ENCODE peak calls at places on chromosomes 7 and 10, in eight cellular contexts. One of them, this sample, is unnamed.

GRCh38 chr7:157291404-157292080 is 45.3 kb upstream of the DNAJB6 start:
- DNase-seq in A172: no peak
- DNase-seq in NCI-H1105 treated with DMSO at 0.1 percent for 48 hours: no peak
- DNase-seq in islet precursor cell: no peak
- DNase-seq in WTC11: no peak
- DNase-seq in cerebellar cortex: no peak
- DNase-seq in brain microvascular endothelial cell: no peak
- DNase-seq in posterior cingulate gyrus: no peak
- DNase-seq in this sample: no peak

GRCh38 chr7:137840183-137840779 is 6.5 kb downstream of the DGKI start:
- DNase-seq in A172: no peak
- DNase-seq in NCI-H1105 treated with DMSO at 0.1 percent for 48 hours: peak
- DNase-seq in islet precursor cell: no peak
- DNase-seq in WTC11: no peak
- DNase-seq in cerebellar cortex: no peak
- DNase-seq in brain microvascular endothelial cell: no peak
- DNase-seq in posterior cingulate gyrus: no peak
- DNase-seq in this sample: no peak

GRCh38 chr7:3092468-3092867 is 48.8 kb upstream of the CARD11 start:
- DNase-seq in A172: no peak
- DNase-seq in NCI-H1105 treated with DMSO at 0.1 percent for 48 hours: no peak
- DNase-seq in islet precursor cell: no peak
- DNase-seq in WTC11: no peak
- DNase-seq in cerebellar cortex: no peak
- DNase-seq in brain microvascular endothelial cell: peak
- DNase-seq in posterior cingulate gyrus: peak
- DNase-seq in this sample: no peak

GRCh38 chr10:58621379-58622077 is 108.9 kb downstream of the BICC1 start:
- DNase-seq in A172: no peak
- DNase-seq in NCI-H1105 treated with DMSO at 0.1 percent for 48 hours: no peak
- DNase-seq in islet precursor cell: no peak
- DNase-seq in WTC11: no peak
- DNase-seq in cerebellar cortex: no peak
- DNase-seq in brain microvascular endothelial cell: no peak
- DNase-seq in posterior cingulate gyrus: no peak
- DNase-seq in this sample: no peak

GRCh38 chr7:3821473-3821872 is 520.4 kb downstream of the SDK1 start:
- DNase-seq in A172: no peak
- DNase-seq in NCI-H1105 treated with DMSO at 0.1 percent for 48 hours: no peak
- DNase-seq in islet precursor cell: no peak
- DNase-seq in WTC11: no peak
- DNase-seq in cerebellar cortex: no peak
- DNase-seq in brain microvascular endothelial cell: no peak
- DNase-seq in posterior cingulate gyrus: no peak
- DNase-seq in this sample: no peak

GRCh38 chr7:158375034-158375433 is 212.6 kb downstream of the PTPRN2 start:
- DNase-seq in A172: no peak
- DNase-seq in NCI-H1105 treated with DMSO at 0.1 percent for 48 hours: no peak
- DNase-seq in islet precursor cell: no peak
- DNase-seq in WTC11: no peak
- DNase-seq in cerebellar cortex: no peak
- DNase-seq in brain microvascular endothelial cell: no peak
- DNase-seq in posterior cingulate gyrus: no peak
- DNase-seq in this sample: no peak

GRCh38 chr7:1510780-1511154 is 6.6 kb upstream of the INTS1 start:
- DNase-seq in A172: no peak
- DNase-seq in NCI-H1105 treated with DMSO at 0.1 percent for 48 hours: no peak
- DNase-seq in islet precursor cell: no peak
- DNase-seq in WTC11: no peak
- DNase-seq in cerebellar cortex: no peak
- DNase-seq in brain microvascular endothelial cell: no peak
- DNase-seq in posterior cingulate gyrus: no peak
- DNase-seq in this sample: no peak

GRCh38 chr7:77649950-77650349 is 46.3 kb upstream of the RSBN1L start:
- DNase-seq in A172: peak
- DNase-seq in NCI-H1105 treated with DMSO at 0.1 percent for 48 hours: no peak
- DNase-seq in islet precursor cell: no peak
- DNase-seq in WTC11: no peak
- DNase-seq in cerebellar cortex: no peak
- DNase-seq in brain microvascular endothelial cell: peak
- DNase-seq in posterior cingulate gyrus: no peak
- DNase-seq in this sample: no peak

GRCh38 chr10:70267161-70267933 is 16.5 kb downstream of the NPFFR1 start:
- DNase-seq in A172: peak
- DNase-seq in NCI-H1105 treated with DMSO at 0.1 percent for 48 hours: no peak
- DNase-seq in islet precursor cell: peak
- DNase-seq in WTC11: peak
- DNase-seq in cerebellar cortex: no peak
- DNase-seq in brain microvascular endothelial cell: peak
- DNase-seq in posterior cingulate gyrus: no peak
- DNase-seq in this sample: no peak

GRCh38 chr7:149669121-149669818 is 104.1 kb downstream of the ZNF467 start:
- DNase-seq in A172: peak
- DNase-seq in NCI-H1105 treated with DMSO at 0.1 percent for 48 hours: no peak
- DNase-seq in islet precursor cell: no peak
- DNase-seq in WTC11: no peak
- DNase-seq in cerebellar cortex: peak
- DNase-seq in brain microvascular endothelial cell: no peak
- DNase-seq in posterior cingulate gyrus: no peak
- DNase-seq in this sample: no peak

GRCh38 chr10:113965683-113966082 is 78.0 kb upstream of the ADRB1 start:
- DNase-seq in A172: no peak
- DNase-seq in NCI-H1105 treated with DMSO at 0.1 percent for 48 hours: no peak
- DNase-seq in islet precursor cell: no peak
- DNase-seq in WTC11: no peak
- DNase-seq in cerebellar cortex: no peak
- DNase-seq in brain microvascular endothelial cell: no peak
- DNase-seq in posterior cingulate gyrus: no peak
- DNase-seq in this sample: no peak

GRCh38 chr10:11563936-11564335 is 47.5 kb downstream of the USP6NL start:
- DNase-seq in A172: no peak
- DNase-seq in NCI-H1105 treated with DMSO at 0.1 percent for 48 hours: peak
- DNase-seq in islet precursor cell: no peak
- DNase-seq in WTC11: no peak
- DNase-seq in cerebellar cortex: no peak
- DNase-seq in brain microvascular endothelial cell: no peak
- DNase-seq in posterior cingulate gyrus: no peak
- DNase-seq in this sample: no peak

GRCh38 chr7:134201569-134202261 is 74.6 kb downstream of the LRGUK start:
- DNase-seq in A172: no peak
- DNase-seq in NCI-H1105 treated with DMSO at 0.1 percent for 48 hours: no peak
- DNase-seq in islet precursor cell: no peak
- DNase-seq in WTC11: no peak
- DNase-seq in cerebellar cortex: no peak
- DNase-seq in brain microvascular endothelial cell: no peak
- DNase-seq in posterior cingulate gyrus: no peak
- DNase-seq in this sample: no peak

GRCh38 chr7:147803625-147804024 is 786.9 kb upstream of the C7orf33 start:
- DNase-seq in A172: no peak
- DNase-seq in NCI-H1105 treated with DMSO at 0.1 percent for 48 hours: peak
- DNase-seq in islet precursor cell: peak
- DNase-seq in WTC11: no peak
- DNase-seq in cerebellar cortex: peak
- DNase-seq in brain microvascular endothelial cell: no peak
- DNase-seq in posterior cingulate gyrus: no peak
- DNase-seq in this sample: no peak

GRCh38 chr10:132185601-132186487 is 904 bp upstream of the DPYSL4 start:
- DNase-seq in A172: no peak
- DNase-seq in NCI-H1105 treated with DMSO at 0.1 percent for 48 hours: peak
- DNase-seq in islet precursor cell: peak
- DNase-seq in WTC11: peak
- DNase-seq in cerebellar cortex: no peak
- DNase-seq in brain microvascular endothelial cell: no peak
- DNase-seq in posterior cingulate gyrus: no peak
- DNase-seq in this sample: no peak

GRCh38 chr7:157228864-157229422 is 90.2 kb downstream of the UBE3C start:
- DNase-seq in A172: peak
- DNase-seq in NCI-H1105 treated with DMSO at 0.1 percent for 48 hours: no peak
- DNase-seq in islet precursor cell: peak
- DNase-seq in WTC11: peak
- DNase-seq in cerebellar cortex: peak
- DNase-seq in brain microvascular endothelial cell: peak
- DNase-seq in posterior cingulate gyrus: no peak
- DNase-seq in this sample: no peak

GRCh38 chr10:132754071-132754470 is 31.9 kb downstream of the NKX6-2 start:
- DNase-seq in A172: no peak
- DNase-seq in NCI-H1105 treated with DMSO at 0.1 percent for 48 hours: no peak
- DNase-seq in islet precursor cell: no peak
- DNase-seq in WTC11: no peak
- DNase-seq in cerebellar cortex: no peak
- DNase-seq in brain microvascular endothelial cell: no peak
- DNase-seq in posterior cingulate gyrus: no peak
- DNase-seq in this sample: no peak

GRCh38 chr10:128105383-128105782 is 20.8 kb downstream of the MKI67 start:
- DNase-seq in A172: no peak
- DNase-seq in NCI-H1105 treated with DMSO at 0.1 percent for 48 hours: no peak
- DNase-seq in islet precursor cell: no peak
- DNase-seq in WTC11: no peak
- DNase-seq in cerebellar cortex: no peak
- DNase-seq in brain microvascular endothelial cell: no peak
- DNase-seq in posterior cingulate gyrus: no peak
- DNase-seq in this sample: no peak

GRCh38 chr10:59580257-59580863 is 129.3 kb downstream of the SLC16A9 start:
- DNase-seq in A172: no peak
- DNase-seq in NCI-H1105 treated with DMSO at 0.1 percent for 48 hours: peak
- DNase-seq in islet precursor cell: no peak
- DNase-seq in WTC11: no peak
- DNase-seq in cerebellar cortex: peak
- DNase-seq in brain microvascular endothelial cell: peak
- DNase-seq in posterior cingulate gyrus: no peak
- DNase-seq in this sample: peak

GRCh38 chr10:7410800-7411670 is at the start of gene SFMBT2:
- DNase-seq in A172: peak
- DNase-seq in NCI-H1105 treated with DMSO at 0.1 percent for 48 hours: peak
- DNase-seq in islet precursor cell: peak
- DNase-seq in WTC11: peak
- DNase-seq in cerebellar cortex: peak
- DNase-seq in brain microvascular endothelial cell: peak
- DNase-seq in posterior cingulate gyrus: peak
- DNase-seq in this sample: peak

GRCh38 chr7:66247387-66248078 is 42.4 kb downstream of the TPST1 start:
- DNase-seq in A172: no peak
- DNase-seq in NCI-H1105 treated with DMSO at 0.1 percent for 48 hours: no peak
- DNase-seq in islet precursor cell: no peak
- DNase-seq in WTC11: no peak
- DNase-seq in cerebellar cortex: no peak
- DNase-seq in brain microvascular endothelial cell: peak
- DNase-seq in posterior cingulate gyrus: no peak
- DNase-seq in this sample: no peak

GRCh38 chr10:114694062-114694461 is 36.0 kb upstream of the ABLIM1 start:
- DNase-seq in A172: no peak
- DNase-seq in NCI-H1105 treated with DMSO at 0.1 percent for 48 hours: no peak
- DNase-seq in islet precursor cell: no peak
- DNase-seq in WTC11: no peak
- DNase-seq in cerebellar cortex: no peak
- DNase-seq in brain microvascular endothelial cell: no peak
- DNase-seq in posterior cingulate gyrus: no peak
- DNase-seq in this sample: no peak

GRCh38 chr10:84447701-84448400 is 119.5 kb downstream of the CCSER2 start:
- DNase-seq in A172: no peak
- DNase-seq in NCI-H1105 treated with DMSO at 0.1 percent for 48 hours: no peak
- DNase-seq in islet precursor cell: no peak
- DNase-seq in WTC11: no peak
- DNase-seq in cerebellar cortex: peak
- DNase-seq in brain microvascular endothelial cell: no peak
- DNase-seq in posterior cingulate gyrus: no peak
- DNase-seq in this sample: no peak

GRCh38 chr10:108249940-108250339 is 1085.4 kb upstream of the SORCS1 start:
- DNase-seq in A172: peak
- DNase-seq in NCI-H1105 treated with DMSO at 0.1 percent for 48 hours: no peak
- DNase-seq in islet precursor cell: no peak
- DNase-seq in WTC11: peak
- DNase-seq in cerebellar cortex: no peak
- DNase-seq in brain microvascular endothelial cell: no peak
- DNase-seq in posterior cingulate gyrus: no peak
- DNase-seq in this sample: no peak

GRCh38 chr10:26622891-26623290 is 74.6 kb upstream of the PDSS1 start:
- DNase-seq in A172: no peak
- DNase-seq in NCI-H1105 treated with DMSO at 0.1 percent for 48 hours: no peak
- DNase-seq in islet precursor cell: no peak
- DNase-seq in WTC11: no peak
- DNase-seq in cerebellar cortex: no peak
- DNase-seq in brain microvascular endothelial cell: no peak
- DNase-seq in posterior cingulate gyrus: no peak
- DNase-seq in this sample: no peak

GRCh38 chr10:22420787-22421517 is 75.7 kb downstream of the SPAG6 start:
- DNase-seq in A172: no peak
- DNase-seq in NCI-H1105 treated with DMSO at 0.1 percent for 48 hours: peak
- DNase-seq in islet precursor cell: no peak
- DNase-seq in WTC11: no peak
- DNase-seq in cerebellar cortex: no peak
- DNase-seq in brain microvascular endothelial cell: no peak
- DNase-seq in posterior cingulate gyrus: no peak
- DNase-seq in this sample: no peak

GRCh38 chr7:128059143-128059975 is 28.1 kb upstream of the LRRC4 start:
- DNase-seq in A172: no peak
- DNase-seq in NCI-H1105 treated with DMSO at 0.1 percent for 48 hours: no peak
- DNase-seq in islet precursor cell: no peak
- DNase-seq in WTC11: no peak
- DNase-seq in cerebellar cortex: peak
- DNase-seq in brain microvascular endothelial cell: no peak
- DNase-seq in posterior cingulate gyrus: no peak
- DNase-seq in this sample: no peak

GRCh38 chr10:95832216-95833037 is 75.3 kb upstream of the CC2D2B start:
- DNase-seq in A172: no peak
- DNase-seq in NCI-H1105 treated with DMSO at 0.1 percent for 48 hours: no peak
- DNase-seq in islet precursor cell: no peak
- DNase-seq in WTC11: no peak
- DNase-seq in cerebellar cortex: no peak
- DNase-seq in brain microvascular endothelial cell: no peak
- DNase-seq in posterior cingulate gyrus: no peak
- DNase-seq in this sample: no peak

GRCh38 chr10:71588685-71589084 is 130.9 kb downstream of the C10orf105 start:
- DNase-seq in A172: no peak
- DNase-seq in NCI-H1105 treated with DMSO at 0.1 percent for 48 hours: no peak
- DNase-seq in islet precursor cell: no peak
- DNase-seq in WTC11: no peak
- DNase-seq in cerebellar cortex: no peak
- DNase-seq in brain microvascular endothelial cell: no peak
- DNase-seq in posterior cingulate gyrus: no peak
- DNase-seq in this sample: no peak

GRCh38 chr7:116614509-116615285 is 57.3 kb upstream of the MET start:
- DNase-seq in A172: no peak
- DNase-seq in NCI-H1105 treated with DMSO at 0.1 percent for 48 hours: no peak
- DNase-seq in islet precursor cell: no peak
- DNase-seq in WTC11: no peak
- DNase-seq in cerebellar cortex: no peak
- DNase-seq in brain microvascular endothelial cell: no peak
- DNase-seq in posterior cingulate gyrus: no peak
- DNase-seq in this sample: no peak

GRCh38 chr7:158815046-158815445 is 14.3 kb downstream of the ESYT2 start:
- DNase-seq in A172: no peak
- DNase-seq in NCI-H1105 treated with DMSO at 0.1 percent for 48 hours: no peak
- DNase-seq in islet precursor cell: no peak
- DNase-seq in WTC11: no peak
- DNase-seq in cerebellar cortex: peak
- DNase-seq in brain microvascular endothelial cell: peak
- DNase-seq in posterior cingulate gyrus: no peak
- DNase-seq in this sample: no peak

GRCh38 chr10:64090865-64091264 is 569.7 kb downstream of the REEP3 start:
- DNase-seq in A172: no peak
- DNase-seq in NCI-H1105 treated with DMSO at 0.1 percent for 48 hours: no peak
- DNase-seq in islet precursor cell: no peak
- DNase-seq in WTC11: no peak
- DNase-seq in cerebellar cortex: no peak
- DNase-seq in brain microvascular endothelial cell: no peak
- DNase-seq in posterior cingulate gyrus: no peak
- DNase-seq in this sample: no peak

This sample was measured in putamen.